ENCODE peak calls at places on chromosomes 5 and 9, in six cellular contexts. V, Y, T, Q, X and H are unnamed samples.

GRCh38 chr9:121984726-121985402 is 108.2 kb downstream of the TTLL11 start:
- DNase-seq in V (peak), Y (no peak), T (no peak), Q (peak), X (no peak), H (no peak)

GRCh38 chr9:131984564-131984963 is 95.1 kb downstream of the MED27 start:
- DNase-seq in V (no peak), Y (no peak), T (no peak), Q (no peak), X (no peak), H (no peak)

GRCh38 chr5:610744-611730 is 1.1 kb upstream of the CEP72 start:
- DNase-seq in V (no peak), Y (no peak), T (no peak), Q (no peak), X (no peak), H (no peak)

GRCh38 chr5:127957183-127957582 is 126.4 kb upstream of the SLC12A2 start:
- DNase-seq in V (peak), Y (no peak), T (no peak), Q (no peak), X (no peak), H (no peak)

GRCh38 chr5:38922199-38922598 is 76.4 kb downstream of the OSMR start:
- DNase-seq in V (peak), Y (peak), T (peak), Q (no peak), X (peak), H (peak)

GRCh38 chr9:76592105-76593010 is 133.4 kb downstream of the GCNT1 start:
- DNase-seq in V (peak), Y (no peak), T (no peak), Q (no peak), X (no peak), H (no peak)

GRCh38 chr5:124072570-124072969 is 560.6 kb downstream of the CSNK1G3 start:
- DNase-seq in V (no peak), Y (no peak), T (no peak), Q (no peak), X (no peak), H (no peak)

GRCh38 chr9:72292874-72293607 is 72.0 kb downstream of the ZFAND5 start:
- DNase-seq in V (peak), Y (no peak), T (no peak), Q (no peak), X (no peak), H (no peak)

GRCh38 chr9:112711050-112711689 is 6.7 kb downstream of the INIP start:
- DNase-seq in V (peak), Y (no peak), T (no peak), Q (no peak), X (no peak), H (no peak)

GRCh38 chr9:16268037-16269010 is 602.1 kb downstream of the BNC2 start:
- DNase-seq in V (peak), Y (no peak), T (no peak), Q (no peak), X (no peak), H (no peak)

GRCh38 chr5:61449756-61450155 is 117.7 kb downstream of the ZSWIM6 start:
- DNase-seq in V (no peak), Y (no peak), T (no peak), Q (no peak), X (no peak), H (no peak)

GRCh38 chr5:1718669-1719068 is 81.0 kb downstream of the MRPL36 start:
- DNase-seq in V (peak), Y (no peak), T (no peak), Q (no peak), X (no peak), H (no peak)

GRCh38 chr9:137899551-137900360 is 22.2 kb downstream of the CACNA1B start:
- DNase-seq in V (no peak), Y (no peak), T (no peak), Q (no peak), X (no peak), H (no peak)

GRCh38 chr9:6567140-6567591 is 78.4 kb downstream of the GLDC start:
- DNase-seq in V (peak), Y (no peak), T (no peak), Q (peak), X (no peak), H (no peak)

GRCh38 chr5:90488791-90489190 is 14.1 kb downstream of the POLR3G start:
- DNase-seq in V (peak), Y (no peak), T (no peak), Q (peak), X (no peak), H (no peak)

GRCh38 chr5:168165221-168165965 is 126.1 kb upstream of the WWC1 start:
- DNase-seq in V (no peak), Y (no peak), T (no peak), Q (no peak), X (no peak), H (no peak)

GRCh38 chr5:165397521-165397920 is 1892.1 kb downstream of the MAT2B start:
- DNase-seq in V (no peak), Y (no peak), T (no peak), Q (no peak), X (no peak), H (no peak)

GRCh38 chr9:86767373-86767772 is 179.9 kb downstream of the GAS1 start:
- DNase-seq in V (no peak), Y (no peak), T (no peak), Q (no peak), X (no peak), H (no peak)

GRCh38 chr9:77305622-77306365 is 128.5 kb downstream of the VPS13A start:
- DNase-seq in V (peak), Y (no peak), T (no peak), Q (peak), X (no peak), H (no peak)

GRCh38 chr5:75368391-75368790 is 31.4 kb downstream of the HMGCR start:
- DNase-seq in V (peak), Y (no peak), T (no peak), Q (no peak), X (no peak), H (no peak)

GRCh38 chr5:36301858-36302603 is at the start of gene RANBP3L:
- DNase-seq in V (peak), Y (no peak), T (no peak), Q (no peak), X (no peak), H (no peak)

GRCh38 chr9:71984388-71985069 is 73.1 kb downstream of the C9orf85 start:
- DNase-seq in V (peak), Y (no peak), T (no peak), Q (peak), X (no peak), H (no peak)

GRCh38 chr5:759781-760362 is 24.7 kb downstream of the ZDHHC11B start:
- DNase-seq in V (no peak), Y (peak), T (peak), Q (no peak), X (no peak), H (peak)

GRCh38 chr5:56490971-56491468 is 257.9 kb upstream of the ANKRD55 start:
- DNase-seq in V (no peak), Y (peak), T (no peak), Q (no peak), X (no peak), H (no peak)

GRCh38 chr5:167950126-167950721 is 341.2 kb upstream of the WWC1 start:
- DNase-seq in V (peak), Y (no peak), T (no peak), Q (peak), X (no peak), H (no peak)

GRCh38 chr5:7094626-7095025 is 301.3 kb upstream of the ADCY2 start:
- DNase-seq in V (no peak), Y (no peak), T (peak), Q (no peak), X (no peak), H (no peak)

GRCh38 chr9:133532937-133533668 is 1.4 kb upstream of the ADAMTSL2 start:
- DNase-seq in V (peak), Y (peak), T (peak), Q (no peak), X (peak), H (peak)

GRCh38 chr9:26856413-26857032 is 36.1 kb downstream of the CAAP1 start:
- DNase-seq in V (peak), Y (no peak), T (peak), Q (no peak), X (peak), H (peak)

GRCh38 chr5:142743677-142744441 is 26.3 kb upstream of the ARHGAP26 start:
- DNase-seq in V (peak), Y (no peak), T (no peak), Q (no peak), X (no peak), H (no peak)

GRCh38 chr5:14556015-14556414 is 25.6 kb upstream of the OTULINL start:
- DNase-seq in V (no peak), Y (no peak), T (no peak), Q (no peak), X (no peak), H (no peak)

GRCh38 chr9:94916956-94917355 is 190.5 kb downstream of the AOPEP start:
- DNase-seq in V (no peak), Y (no peak), T (no peak), Q (no peak), X (no peak), H (no peak)

GRCh38 chr5:1797855-1798254 is 1.8 kb downstream of the MRPL36 start:
- DNase-seq in V (no peak), Y (no peak), T (no peak), Q (no peak), X (no peak), H (no peak)

GRCh38 chr5:54837939-54838457 is 147.4 kb downstream of the ESM1 start:
- DNase-seq in V (no peak), Y (no peak), T (no peak), Q (no peak), X (no peak), H (no peak)

GRCh38 chr5:126836778-126837177 is 59.8 kb downstream of the LMNB1 start:
- DNase-seq in V (no peak), Y (no peak), T (no peak), Q (no peak), X (no peak), H (no peak)

GRCh38 chr5:126837242-126837641 is 60.3 kb downstream of the LMNB1 start:
- DNase-seq in V (no peak), Y (no peak), T (no peak), Q (no peak), X (no peak), H (no peak)

GRCh38 chr5:126837907-126838539 is 61.1 kb downstream of the LMNB1 start:
- DNase-seq in V (peak), Y (no peak), T (no peak), Q (no peak), X (no peak), H (no peak)
- TF ChIP-seq CTCF in V (peak), Y (peak), T (no peak), Q (peak), X (no peak), H (peak)

DNA sequence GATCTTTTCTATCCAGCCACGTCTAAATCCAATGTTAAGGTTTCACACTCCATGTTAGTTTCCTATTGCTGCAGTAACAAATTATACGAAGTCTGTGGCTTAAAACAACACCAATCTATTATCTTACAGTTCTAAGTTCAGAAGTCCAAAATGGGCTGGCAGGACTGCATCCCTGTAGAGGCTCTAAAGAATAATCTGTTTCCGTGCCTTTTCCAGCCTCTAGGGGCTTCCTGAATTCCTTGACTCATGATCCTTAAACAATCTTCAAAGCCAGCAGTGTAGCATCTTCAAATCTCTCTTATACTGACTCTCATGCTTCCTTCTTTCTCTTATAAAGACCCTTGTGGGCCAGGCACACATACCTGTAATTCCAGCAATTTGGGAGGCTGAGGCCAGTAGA is 6.8 kb downstream of the PLGRKT start:
- DNase-seq in V (no peak), Y (no peak), T (no peak), Q (no peak), X (no peak), H (no peak)
- TF ChIP-seq CTCF in V (no peak), Y (no peak), T (no peak), Q (peak), X (no peak), H (no peak)

GRCh38 chr9:136257381-136258298 is 12.0 kb upstream of the QSOX2 start:
- DNase-seq in V (no peak), Y (no peak), T (no peak), Q (no peak), X (no peak), H (no peak)

GRCh38 chr9:136258299-136258625 is 12.7 kb upstream of the QSOX2 start:
- DNase-seq in V (no peak), Y (no peak), T (no peak), Q (no peak), X (no peak), H (no peak)

GRCh38 chr9:136255166-136255538 is 9.5 kb upstream of the QSOX2 start:
- DNase-seq in V (peak), Y (no peak), T (no peak), Q (no peak), X (no peak), H (no peak)

GRCh38 chr9:136254381-136255165 is 9.0 kb upstream of the QSOX2 start:
- DNase-seq in V (peak), Y (no peak), T (no peak), Q (no peak), X (no peak), H (no peak)

GRCh38 chr9:136255896-136256890 is 10.6 kb upstream of the QSOX2 start:
- DNase-seq in V (no peak), Y (no peak), T (no peak), Q (no peak), X (no peak), H (no peak)
- TF ChIP-seq CTCF in V (no peak), Y (no peak), T (no peak), Q (no peak), X (peak), H (peak)

DNA sequence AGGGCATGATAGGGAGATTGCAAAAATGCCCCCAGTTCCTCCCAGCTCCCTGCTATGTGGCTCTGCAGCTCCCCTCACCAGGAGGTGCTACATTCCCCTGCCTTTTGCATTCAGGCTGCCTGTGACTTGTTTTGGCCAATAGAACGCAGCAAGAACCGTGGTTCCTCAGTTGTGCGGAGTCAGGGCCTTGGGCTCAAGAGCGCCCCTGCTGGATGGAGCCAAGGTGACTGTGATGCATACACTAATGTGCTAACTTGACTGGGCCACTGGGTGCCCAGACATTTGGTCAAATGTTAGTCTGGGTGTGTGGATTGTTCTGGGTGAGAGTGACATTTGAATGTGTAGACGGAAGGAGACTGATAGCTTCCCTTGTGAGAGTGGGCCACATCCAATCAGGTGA is 123.3 kb upstream of the MVB12B start:
- DNase-seq in V (no peak), Y (no peak), T (no peak), Q (no peak), X (no peak), H (no peak)
- TF ChIP-seq CTCF in V (peak), Y (no peak), T (peak), Q (peak), X (peak), H (no peak)

GRCh38 chr9:129100383-129101169 is 10.0 kb downstream of the CRAT start:
- DNase-seq in V (no peak), Y (no peak), T (no peak), Q (no peak), X (no peak), H (no peak)
- TF ChIP-seq CTCF in V (no peak), Y (no peak), T (no peak), Q (no peak), X (no peak), H (no peak)

DNA sequence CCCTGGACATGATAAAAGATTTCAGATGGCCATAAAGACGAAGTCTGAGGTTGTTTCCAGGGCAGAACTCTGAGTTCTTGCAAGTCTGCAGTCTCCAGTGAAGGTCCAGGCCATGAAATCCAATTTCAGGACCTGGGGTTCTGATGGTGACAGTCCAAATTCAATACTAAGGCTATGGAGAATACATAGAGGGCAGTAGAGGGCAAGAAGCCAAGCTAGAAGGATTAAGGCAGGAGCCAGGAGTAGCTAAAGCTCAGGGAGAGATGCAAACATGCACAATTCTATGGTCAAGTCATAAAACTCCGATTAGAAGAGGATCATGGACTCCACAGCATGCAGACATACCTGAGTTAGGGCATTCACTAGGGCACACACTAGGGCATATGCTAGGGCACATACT is 11.4 kb downstream of the SLIT3 start:
- DNase-seq in V (no peak), Y (no peak), T (no peak), Q (no peak), X (no peak), H (no peak)
- TF ChIP-seq CTCF in V (no peak), Y (no peak), T (peak), Q (peak), X (no peak), H (peak)

DNA sequence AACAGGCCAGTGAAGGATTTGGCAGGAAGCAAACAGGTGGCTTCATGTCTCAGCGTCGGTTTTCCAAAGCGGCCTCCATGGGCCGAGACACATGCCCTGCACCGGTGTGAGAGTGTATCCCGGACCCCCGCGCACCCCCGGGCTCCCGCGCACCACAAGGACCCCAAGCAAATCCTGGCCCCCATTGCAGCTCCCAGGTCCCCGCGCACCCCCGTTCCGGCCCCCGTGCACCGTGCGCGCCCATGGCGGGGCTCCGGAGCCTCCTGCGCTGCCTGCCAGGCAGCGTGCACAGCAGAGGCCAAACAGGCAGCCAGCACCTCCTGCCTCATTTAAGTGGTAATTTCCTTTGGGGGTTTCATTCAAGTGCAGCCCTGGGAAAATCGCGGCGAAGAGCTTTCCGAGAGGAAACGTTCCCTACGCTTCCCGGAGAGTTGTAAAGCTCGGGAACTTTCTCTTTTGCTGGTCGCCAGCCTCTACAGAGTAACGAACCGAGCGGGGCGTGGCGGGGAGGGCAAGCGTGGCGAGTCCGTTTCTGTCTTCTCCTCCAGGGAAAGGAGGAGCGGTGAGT is 145.5 kb upstream of the SLC24A2 start:
- DNase-seq in V (peak), Y (no peak), T (no peak), Q (no peak), X (no peak), H (no peak)
- TF ChIP-seq CTCF in V (no peak), Y (no peak), T (no peak), Q (peak), X (no peak), H (no peak)